ENCODE peak calls at places on chromosomes 16 and 17, in six cellular contexts. R is A549, H is IMR-90, B is K562, P is HepG2, I is GM12878. O is an unnamed sample.

GRCh38 chr16:78098087-78098486 is 1.4 kb upstream of the WWOX start:
- DNase-seq in I (no peak), H (no peak), B (no peak), P (no peak), R (no peak), O (no peak)

GRCh38 chr16:73126453-73126853 is 78.5 kb upstream of the ZFHX3 start:
- DNase-seq in H (peak), B (no peak), R (peak), I (no peak), P (peak), O (no peak)

GRCh38 chr16:28834349-28834748 is 11.6 kb downstream of the ATXN2L start:
- DNase-seq in R (no peak), H (no peak), B (no peak), P (no peak), I (no peak), O (no peak)

GRCh38 chr16:74973304-74973703 is 11.6 kb downstream of the WDR59 start:
- DNase-seq in H (no peak), I (no peak), B (no peak), P (no peak), R (no peak), O (no peak)

GRCh38 chr17:7988750-7989178 is 13.7 kb upstream of the GUCY2D start:
- DNase-seq in R (peak), H (peak), P (peak), I (peak), B (peak), O (peak)

GRCh38 chr16:1311738-1312458 is 2.5 kb downstream of the UBE2I start:
- DNase-seq in P (no peak), R (no peak), B (no peak), H (peak), I (no peak), O (no peak)

GRCh38 chr16:11224096-11224893 is 31.7 kb downstream of the SOCS1 start:
- DNase-seq in P (peak), H (no peak), R (no peak), I (peak), B (peak), O (no peak)

GRCh38 chr16:1991135-1991551 is 1.4 kb downstream of the SYNGR3 start:
- DNase-seq in P (no peak), R (no peak), B (no peak), I (peak), H (no peak), O (no peak)

GRCh38 chr16:75591001-75591852 is 25.0 kb downstream of the GABARAPL2 start:
- DNase-seq in H (peak), I (no peak), P (no peak), B (peak), R (no peak), O (peak)

GRCh38 chr16:85638695-85639409 is 25.7 kb downstream of the GSE1 start:
- DNase-seq in I (no peak), P (no peak), B (no peak), R (no peak), H (no peak), O (no peak)

GRCh38 chr17:57283203-57283971 is 27.1 kb downstream of the MSI2 start:
- DNase-seq in R (no peak), I (no peak), B (no peak), H (no peak), P (no peak), O (no peak)

GRCh38 chr16:84648595-84649510 is 542 bp downstream of the KLHL36 start:
- DNase-seq in B (peak), R (no peak), I (no peak), H (no peak), P (no peak), O (peak)

GRCh38 chr17:76075364-76076099 is 951 bp downstream of the GALR2 start:
- DNase-seq in B (no peak), H (no peak), P (no peak), R (peak), I (no peak), O (no peak)

GRCh38 chr16:24117680-24118079 is 138.5 kb upstream of the CACNG3 start:
- DNase-seq in R (no peak), B (no peak), I (no peak), P (no peak), H (no peak), O (no peak)

GRCh38 chr16:72957303-72958277 is 90.3 kb downstream of the ZFHX3 start:
- DNase-seq in I (no peak), R (no peak), B (no peak), P (no peak), H (no peak), O (no peak)

GRCh38 chr17:1793447-1793806 is 31.6 kb downstream of the SERPINF1 start:
- DNase-seq in P (no peak), H (peak), R (no peak), I (no peak), B (peak), O (no peak)

GRCh38 chr17:82602986-82603385 is 45.3 kb downstream of the WDR45B start:
- DNase-seq in I (peak), R (no peak), B (no peak), H (peak), P (no peak), O (no peak)

GRCh38 chr17:41540921-41541625 is 13.0 kb upstream of the KRT19 start:
- DNase-seq in H (peak), B (peak), R (no peak), P (no peak), I (no peak), O (no peak)

GRCh38 chr17:28960256-28961106 is 9.2 kb upstream of the PHF12 start:
- DNase-seq in H (no peak), R (no peak), P (no peak), I (no peak), B (no peak), O (no peak)

GRCh38 chr16:85584192-85584757 is 28.8 kb upstream of the GSE1 start:
- DNase-seq in H (no peak), I (no peak), P (no peak), B (no peak), R (no peak), O (no peak)

GRCh38 chr17:71942626-71943025 is 178.2 kb upstream of the SOX9 start:
- DNase-seq in I (no peak), B (no peak), H (no peak), R (no peak), P (no peak), O (no peak)

GRCh38 chr17:13727441-13728171 is 125.9 kb upstream of the HS3ST3A1 start:
- DNase-seq in H (peak), P (no peak), B (no peak), R (no peak), I (no peak), O (no peak)

GRCh38 chr16:24838554-24839266 is 7.1 kb upstream of the SLC5A11 start:
- DNase-seq in H (peak), R (peak), I (no peak), B (peak), P (peak), O (no peak)

GRCh38 chr17:66310528-66311148 is 8.2 kb downstream of the PRKCA start:
- DNase-seq in P (no peak), H (no peak), I (no peak), R (peak), B (peak), O (no peak)

GRCh38 chr16:57616241-57616640 is 12.2 kb upstream of the ADGRG1 start:
- DNase-seq in B (no peak), I (no peak), R (no peak), P (no peak), H (no peak), O (no peak)

GRCh38 chr17:28478940-28479615 is 5.6 kb downstream of the SLC13A2 start:
- DNase-seq in I (no peak), B (no peak), P (no peak), R (no peak), H (peak), O (no peak)

GRCh38 chr16:79093554-79093967 is 507.0 kb downstream of the MAF start:
- DNase-seq in H (no peak), R (no peak), I (no peak), P (no peak), B (peak), O (no peak)

GRCh38 chr16:10599626-10600025 is 19.2 kb upstream of the EMP2 start:
- DNase-seq in B (no peak), R (no peak), P (no peak), I (no peak), H (no peak), O (no peak)

GRCh38 chr17:21678451-21679081 is 13.8 kb upstream of the KCNJ18 start:
- DNase-seq in I (no peak), B (peak), R (no peak), P (no peak), H (no peak), O (no peak)

GRCh38 chr17:16971458-16972338 is at the start of gene TNFRSF13B:
- DNase-seq in P (no peak), H (no peak), B (no peak), R (no peak), I (no peak), O (no peak)

GRCh38 chr16:84361546-84361945 is 6.8 kb upstream of the ATP2C2 start:
- DNase-seq in I (no peak), H (no peak), R (no peak), B (no peak), P (no peak), O (no peak)

GRCh38 chr16:69709456-69710084 is 16.8 kb downstream of the NQO1 start:
- DNase-seq in B (peak), H (peak), P (peak), R (peak), I (peak), O (peak)

GRCh38 chr16:5036228-5037156 is 2.8 kb upstream of the NAGPA start:
- DNase-seq in H (no peak), I (no peak), R (no peak), P (peak), B (peak), O (no peak)

GRCh38 chr16:3497771-3498170 is 2.5 kb upstream of the C16orf90 start:
- DNase-seq in R (no peak), P (no peak), B (no peak), H (no peak), I (no peak), O (no peak)

GRCh38 chr16:15498427-15499175 is 64.2 kb downstream of the BMERB1 start:
- DNase-seq in R (no peak), H (peak), B (no peak), P (no peak), I (no peak), O (no peak)

GRCh38 chr17:2694381-2695242 is 17.0 kb downstream of the CLUH start:
- DNase-seq in R (no peak), P (no peak), H (no peak), I (no peak), B (no peak), O (no peak)

GRCh38 chr16:77574867-77575619 is 140.2 kb upstream of the ADAMTS18 start:
- DNase-seq in H (no peak), I (no peak), B (no peak), P (no peak), R (no peak), O (no peak)

GRCh38 chr17:21242026-21242700 is 11.0 kb downstream of the NATD1 start:
- DNase-seq in I (no peak), P (no peak), R (no peak), B (no peak), H (no peak), O (no peak)

GRCh38 chr17:49554694-49555494 is 20.8 kb upstream of the NXPH3 start:
- DNase-seq in R (no peak), H (no peak), P (no peak), I (no peak), B (peak), O (no peak)

GRCh38 chr17:49556183-49556943 is 19.3 kb upstream of the NXPH3 start:
- DNase-seq in H (peak), R (peak), I (no peak), B (peak), P (peak), O (peak)

GRCh38 chr17:49553676-49554335 is 21.9 kb upstream of the NXPH3 start:
- DNase-seq in P (no peak), I (no peak), R (no peak), H (no peak), B (peak), O (no peak)

GRCh38 chr17:49555495-49556018 is 20.1 kb upstream of the NXPH3 start:
- DNase-seq in R (no peak), P (no peak), I (no peak), B (no peak), H (no peak), O (peak)

GRCh38 chr17:49557204-49558024 is 18.3 kb upstream of the NXPH3 start:
- DNase-seq in P (peak), B (peak), R (peak), H (peak), I (no peak), O (peak)
- TF ChIP-seq BHLHE40 in P (no peak), B (no peak), R (no peak), H (no peak), I (no peak), O (no peak)

GRCh38 chr16:55835578-55835977 is 2.7 kb upstream of the CES1 start:
- DNase-seq in H (no peak), B (no peak), I (no peak), R (peak), P (peak), O (no peak)

GRCh38 chr16:55832788-55833583 is at the start of gene CES1:
- DNase-seq in B (no peak), I (no peak), P (peak), H (no peak), R (peak), O (no peak)

GRCh38 chr16:55834044-55834443 is 1.1 kb upstream of the CES1 start:
- DNase-seq in B (no peak), I (peak), R (no peak), H (no peak), P (no peak), O (no peak)

GRCh38 chr16:55830658-55831294 is 2.1 kb downstream of the CES1 start:
- DNase-seq in H (no peak), R (no peak), I (no peak), B (no peak), P (no peak), O (no peak)

GRCh38 chr16:55832425-55832787 is 490 bp downstream of the CES1 start:
- DNase-seq in H (no peak), R (peak), B (no peak), I (no peak), P (peak), O (no peak)
- TF ChIP-seq BHLHE40 in H (no peak), R (no peak), B (no peak), I (no peak), P (no peak), O (no peak)

DNA sequence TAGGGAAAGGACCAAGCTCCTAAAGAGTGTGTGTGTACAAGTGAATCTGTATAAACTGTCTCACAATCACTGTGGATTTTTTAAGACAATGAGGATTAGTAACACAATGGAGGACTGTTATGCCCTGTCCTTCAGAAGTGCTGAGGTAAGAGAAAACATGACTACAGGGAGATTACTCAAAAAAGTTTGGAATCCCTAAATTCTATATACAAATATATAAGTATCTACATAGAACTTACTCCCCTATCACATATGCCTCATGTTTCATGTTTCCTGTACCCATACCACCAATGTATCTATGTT is 81.9 kb downstream of the STH start:
- DNase-seq in I (no peak), B (no peak), H (no peak), P (no peak), R (no peak), O (no peak)
- TF ChIP-seq BHLHE40 in I (no peak), B (no peak), H (no peak), P (no peak), R (no peak), O (no peak)

GRCh38 chr16:83356266-83356665 is 451.5 kb upstream of the HSBP1 start:
- DNase-seq in H (peak), R (peak), I (no peak), P (peak), B (peak), O (peak)
- TF ChIP-seq BHLHE40 in H (no peak), R (no peak), I (no peak), P (no peak), B (no peak), O (no peak)

DNA sequence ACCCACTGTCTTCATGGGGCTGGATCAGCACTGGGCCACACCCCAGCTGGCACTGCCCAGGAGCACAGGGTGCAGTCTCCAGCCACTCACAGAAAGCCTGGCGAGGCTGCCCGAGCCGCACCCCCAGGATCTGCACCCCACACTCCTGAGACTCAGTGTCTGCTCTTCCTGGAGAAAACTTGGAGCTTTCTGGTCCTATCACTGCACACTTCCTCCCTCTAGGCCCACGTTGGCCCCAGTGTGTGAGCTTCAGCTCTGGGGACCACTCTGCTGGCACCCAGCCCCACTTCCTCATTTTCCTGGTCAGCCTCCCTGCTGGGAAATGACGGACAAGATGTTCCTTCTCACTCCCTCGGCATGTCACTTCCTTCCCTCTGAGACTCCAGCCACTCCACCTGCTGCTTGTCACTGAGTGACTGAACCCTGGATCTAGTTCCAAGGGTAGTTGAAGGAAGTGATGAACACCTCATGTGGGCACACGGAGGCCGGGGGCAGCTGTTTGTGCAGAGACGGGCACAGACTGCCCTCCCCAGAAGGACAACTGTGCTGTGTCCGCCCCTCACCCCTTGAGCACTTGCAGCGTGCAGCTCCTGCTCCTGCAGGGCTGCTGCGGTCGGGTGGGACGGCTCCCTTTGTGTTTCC is 29.0 kb downstream of the ZC3H18 start:
- DNase-seq in B (no peak), H (no peak), I (no peak), P (no peak), R (no peak), O (no peak)
- TF ChIP-seq BHLHE40 in B (no peak), H (no peak), I (no peak), P (no peak), R (no peak), O (no peak)

GRCh38 chr17:45771473-45771959 is 12.6 kb upstream of the CRHR1 start:
- DNase-seq in R (no peak), P (no peak), H (no peak), I (no peak), B (no peak), O (no peak)

GRCh38 chr17:45768000-45768399 is 16.1 kb upstream of the CRHR1 start:
- DNase-seq in H (no peak), P (no peak), B (no peak), R (no peak), I (no peak), O (no peak)

GRCh38 chr17:45775148-45775547 is 9.0 kb upstream of the CRHR1 start:
- DNase-seq in P (no peak), B (no peak), H (no peak), I (no peak), R (no peak), O (no peak)

GRCh38 chr17:45775576-45776011 is 8.5 kb upstream of the CRHR1 start:
- DNase-seq in B (no peak), R (no peak), I (no peak), P (no peak), H (no peak), O (no peak)

GRCh38 chr17:45770632-45771472 is 13.3 kb upstream of the CRHR1 start:
- DNase-seq in H (no peak), P (no peak), R (no peak), I (no peak), B (no peak), O (no peak)
- TF ChIP-seq BHLHE40 in H (no peak), P (no peak), R (no peak), I (no peak), B (no peak), O (no peak)

GRCh38 chr17:44206825-44207155 is 7.1 kb upstream of the ATXN7L3 start:
- DNase-seq in R (no peak), B (no peak), I (no peak), P (no peak), H (no peak), O (no peak)
- TF ChIP-seq BHLHE40 in R (no peak), B (no peak), I (no peak), P (no peak), H (no peak), O (no peak)

GRCh38 chr16:51267676-51268075 is 116.6 kb upstream of the SALL1 start:
- DNase-seq in I (no peak), P (no peak), B (no peak), R (no peak), H (no peak), O (no peak)
- TF ChIP-seq BHLHE40 in I (no peak), P (no peak), B (no peak), R (no peak), H (no peak), O (no peak)